ENCODE peak calls at places on chromosomes 12 and 14, in ten cellular contexts. One of them, this sample, is unnamed.

GRCh38 chr12:52372216-52373154 is 5.2 kb upstream of the KRT85 start:
- DNase-seq in HS-27A: peak
- DNase-seq in effector memory CD4-positive, alpha-beta T cell: no peak
- DNase-seq in AG20443: peak
- DNase-seq in GM04504: peak
- DNase-seq in stimulated activated CD8-positive, alpha-beta memory T cell treated with anti-CD3 and anti-CD28 coated beads, Interleukin-15, amount 100 ng/mL, for 24 hours: no peak
- DNase-seq in WTC11: peak
- DNase-seq in AG08396: peak
- DNase-seq in SW480: peak
- DNase-seq in IMR-90: peak
- DNase-seq in this sample: peak

GRCh38 chr12:47079894-47080724 is at the start of gene AMIGO2:
- DNase-seq in AG20443: peak
- DNase-seq in AG08396: peak
- DNase-seq in WTC11: peak
- DNase-seq in stimulated activated CD8-positive, alpha-beta memory T cell treated with anti-CD3 and anti-CD28 coated beads, Interleukin-15, amount 100 ng/mL, for 24 hours: peak
- DNase-seq in HS-27A: no peak
- DNase-seq in SW480: peak
- DNase-seq in GM04504: no peak
- DNase-seq in IMR-90: peak
- DNase-seq in effector memory CD4-positive, alpha-beta T cell: peak
- DNase-seq in this sample: no peak

GRCh38 chr12:78799679-78800078 is 64.9 kb upstream of the SYT1 start:
- DNase-seq in GM04504: no peak
- DNase-seq in AG08396: no peak
- DNase-seq in WTC11: no peak
- DNase-seq in IMR-90: no peak
- DNase-seq in HS-27A: no peak
- DNase-seq in AG20443: no peak
- DNase-seq in effector memory CD4-positive, alpha-beta T cell: no peak
- DNase-seq in SW480: no peak
- DNase-seq in stimulated activated CD8-positive, alpha-beta memory T cell treated with anti-CD3 and anti-CD28 coated beads, Interleukin-15, amount 100 ng/mL, for 24 hours: no peak
- DNase-seq in this sample: no peak

GRCh38 chr12:61272441-61272840 is 987.8 kb upstream of the USP15 start:
- DNase-seq in GM04504: no peak
- DNase-seq in AG20443: no peak
- DNase-seq in WTC11: no peak
- DNase-seq in effector memory CD4-positive, alpha-beta T cell: no peak
- DNase-seq in stimulated activated CD8-positive, alpha-beta memory T cell treated with anti-CD3 and anti-CD28 coated beads, Interleukin-15, amount 100 ng/mL, for 24 hours: no peak
- DNase-seq in HS-27A: no peak
- DNase-seq in AG08396: no peak
- DNase-seq in SW480: no peak
- DNase-seq in IMR-90: no peak
- DNase-seq in this sample: no peak

GRCh38 chr14:32940066-32940651 is 1.5 kb downstream of the NPAS3 start:
- DNase-seq in stimulated activated CD8-positive, alpha-beta memory T cell treated with anti-CD3 and anti-CD28 coated beads, Interleukin-15, amount 100 ng/mL, for 24 hours: no peak
- DNase-seq in AG20443: no peak
- DNase-seq in AG08396: no peak
- DNase-seq in effector memory CD4-positive, alpha-beta T cell: no peak
- DNase-seq in SW480: peak
- DNase-seq in GM04504: no peak
- DNase-seq in IMR-90: no peak
- DNase-seq in WTC11: no peak
- DNase-seq in HS-27A: no peak
- DNase-seq in this sample: no peak

GRCh38 chr14:73700325-73700724 is 13.9 kb downstream of the PNMA1 start:
- DNase-seq in AG08396: no peak
- DNase-seq in effector memory CD4-positive, alpha-beta T cell: no peak
- DNase-seq in AG20443: no peak
- DNase-seq in HS-27A: no peak
- DNase-seq in SW480: no peak
- DNase-seq in stimulated activated CD8-positive, alpha-beta memory T cell treated with anti-CD3 and anti-CD28 coated beads, Interleukin-15, amount 100 ng/mL, for 24 hours: no peak
- DNase-seq in GM04504: no peak
- DNase-seq in WTC11: no peak
- DNase-seq in IMR-90: no peak
- DNase-seq in this sample: no peak

GRCh38 chr12:26987634-26988424 is 26.4 kb downstream of the TM7SF3 start:
- DNase-seq in AG08396: no peak
- DNase-seq in IMR-90: peak
- DNase-seq in WTC11: no peak
- DNase-seq in stimulated activated CD8-positive, alpha-beta memory T cell treated with anti-CD3 and anti-CD28 coated beads, Interleukin-15, amount 100 ng/mL, for 24 hours: no peak
- DNase-seq in GM04504: peak
- DNase-seq in HS-27A: no peak
- DNase-seq in effector memory CD4-positive, alpha-beta T cell: no peak
- DNase-seq in SW480: no peak
- DNase-seq in AG20443: no peak
- DNase-seq in this sample: no peak

GRCh38 chr12:125683748-125684381 is 618.6 kb downstream of the AACS start:
- DNase-seq in HS-27A: no peak
- DNase-seq in WTC11: peak
- DNase-seq in stimulated activated CD8-positive, alpha-beta memory T cell treated with anti-CD3 and anti-CD28 coated beads, Interleukin-15, amount 100 ng/mL, for 24 hours: peak
- DNase-seq in AG20443: no peak
- DNase-seq in effector memory CD4-positive, alpha-beta T cell: no peak
- DNase-seq in SW480: no peak
- DNase-seq in AG08396: no peak
- DNase-seq in GM04504: no peak
- DNase-seq in IMR-90: no peak
- DNase-seq in this sample: no peak

GRCh38 chr12:27723212-27723611 is 12.6 kb downstream of the MRPS35 start:
- DNase-seq in AG20443: no peak
- DNase-seq in GM04504: no peak
- DNase-seq in SW480: no peak
- DNase-seq in effector memory CD4-positive, alpha-beta T cell: no peak
- DNase-seq in WTC11: no peak
- DNase-seq in HS-27A: no peak
- DNase-seq in AG08396: no peak
- DNase-seq in stimulated activated CD8-positive, alpha-beta memory T cell treated with anti-CD3 and anti-CD28 coated beads, Interleukin-15, amount 100 ng/mL, for 24 hours: no peak
- DNase-seq in IMR-90: no peak
- DNase-seq in this sample: no peak

GRCh38 chr12:52243774-52244614 is 11.0 kb downstream of the KRT7 start:
- DNase-seq in HS-27A: peak
- DNase-seq in WTC11: no peak
- DNase-seq in stimulated activated CD8-positive, alpha-beta memory T cell treated with anti-CD3 and anti-CD28 coated beads, Interleukin-15, amount 100 ng/mL, for 24 hours: peak
- DNase-seq in AG20443: peak
- DNase-seq in AG08396: peak
- DNase-seq in GM04504: peak
- DNase-seq in SW480: peak
- DNase-seq in IMR-90: peak
- DNase-seq in effector memory CD4-positive, alpha-beta T cell: peak
- DNase-seq in this sample: peak

GRCh38 chr14:103721334-103722120 is 5.9 kb downstream of the ZFYVE21 start:
- DNase-seq in HS-27A: no peak
- DNase-seq in SW480: peak
- DNase-seq in IMR-90: peak
- DNase-seq in AG08396: no peak
- DNase-seq in stimulated activated CD8-positive, alpha-beta memory T cell treated with anti-CD3 and anti-CD28 coated beads, Interleukin-15, amount 100 ng/mL, for 24 hours: no peak
- DNase-seq in AG20443: peak
- DNase-seq in GM04504: no peak
- DNase-seq in WTC11: no peak
- DNase-seq in effector memory CD4-positive, alpha-beta T cell: no peak
- DNase-seq in this sample: no peak

GRCh38 chr12:41334390-41334789 is 146.3 kb downstream of the PDZRN4 start:
- DNase-seq in GM04504: no peak
- DNase-seq in IMR-90: no peak
- DNase-seq in SW480: no peak
- DNase-seq in effector memory CD4-positive, alpha-beta T cell: no peak
- DNase-seq in HS-27A: no peak
- DNase-seq in stimulated activated CD8-positive, alpha-beta memory T cell treated with anti-CD3 and anti-CD28 coated beads, Interleukin-15, amount 100 ng/mL, for 24 hours: no peak
- DNase-seq in AG20443: no peak
- DNase-seq in AG08396: no peak
- DNase-seq in WTC11: no peak
- DNase-seq in this sample: no peak

GRCh38 chr12:96171905-96172304 is 22.3 kb upstream of the ELK3 start:
- DNase-seq in WTC11: no peak
- DNase-seq in AG08396: no peak
- DNase-seq in stimulated activated CD8-positive, alpha-beta memory T cell treated with anti-CD3 and anti-CD28 coated beads, Interleukin-15, amount 100 ng/mL, for 24 hours: no peak
- DNase-seq in SW480: no peak
- DNase-seq in GM04504: no peak
- DNase-seq in effector memory CD4-positive, alpha-beta T cell: no peak
- DNase-seq in IMR-90: no peak
- DNase-seq in AG20443: no peak
- DNase-seq in HS-27A: no peak
- DNase-seq in this sample: no peak

GRCh38 chr14:61471297-61471980 is 150.1 kb downstream of the PRKCH start:
- DNase-seq in SW480: no peak
- DNase-seq in HS-27A: no peak
- DNase-seq in AG20443: no peak
- DNase-seq in stimulated activated CD8-positive, alpha-beta memory T cell treated with anti-CD3 and anti-CD28 coated beads, Interleukin-15, amount 100 ng/mL, for 24 hours: no peak
- DNase-seq in effector memory CD4-positive, alpha-beta T cell: no peak
- DNase-seq in AG08396: no peak
- DNase-seq in IMR-90: no peak
- DNase-seq in GM04504: no peak
- DNase-seq in WTC11: no peak
- DNase-seq in this sample: no peak

GRCh38 chr12:107760207-107760816 is 625 bp downstream of the PRDM4 start:
- DNase-seq in SW480: peak
- DNase-seq in stimulated activated CD8-positive, alpha-beta memory T cell treated with anti-CD3 and anti-CD28 coated beads, Interleukin-15, amount 100 ng/mL, for 24 hours: peak
- DNase-seq in WTC11: peak
- DNase-seq in AG20443: peak
- DNase-seq in IMR-90: peak
- DNase-seq in effector memory CD4-positive, alpha-beta T cell: peak
- DNase-seq in HS-27A: no peak
- DNase-seq in GM04504: no peak
- DNase-seq in AG08396: peak
- DNase-seq in this sample: no peak

GRCh38 chr12:13200841-13201240 is 4.3 kb downstream of the EMP1 start:
- DNase-seq in GM04504: no peak
- DNase-seq in SW480: no peak
- DNase-seq in IMR-90: no peak
- DNase-seq in AG08396: no peak
- DNase-seq in HS-27A: no peak
- DNase-seq in effector memory CD4-positive, alpha-beta T cell: no peak
- DNase-seq in WTC11: no peak
- DNase-seq in AG20443: no peak
- DNase-seq in stimulated activated CD8-positive, alpha-beta memory T cell treated with anti-CD3 and anti-CD28 coated beads, Interleukin-15, amount 100 ng/mL, for 24 hours: no peak
- DNase-seq in this sample: no peak

GRCh38 chr12:98373982-98374381 is 141.4 kb upstream of the TMPO start:
- DNase-seq in GM04504: no peak
- DNase-seq in effector memory CD4-positive, alpha-beta T cell: no peak
- DNase-seq in SW480: no peak
- DNase-seq in AG20443: peak
- DNase-seq in HS-27A: no peak
- DNase-seq in IMR-90: no peak
- DNase-seq in stimulated activated CD8-positive, alpha-beta memory T cell treated with anti-CD3 and anti-CD28 coated beads, Interleukin-15, amount 100 ng/mL, for 24 hours: no peak
- DNase-seq in AG08396: no peak
- DNase-seq in WTC11: no peak
- DNase-seq in this sample: no peak

GRCh38 chr12:94575645-94576393 is 74.5 kb downstream of the TMCC3 start:
- DNase-seq in AG20443: no peak
- DNase-seq in SW480: no peak
- DNase-seq in AG08396: no peak
- DNase-seq in HS-27A: no peak
- DNase-seq in stimulated activated CD8-positive, alpha-beta memory T cell treated with anti-CD3 and anti-CD28 coated beads, Interleukin-15, amount 100 ng/mL, for 24 hours: no peak
- DNase-seq in WTC11: peak
- DNase-seq in effector memory CD4-positive, alpha-beta T cell: no peak
- DNase-seq in IMR-90: no peak
- DNase-seq in GM04504: no peak
- DNase-seq in this sample: no peak

GRCh38 chr14:53900499-53900898 is 56.1 kb downstream of the BMP4 start:
- DNase-seq in GM04504: no peak
- DNase-seq in HS-27A: no peak
- DNase-seq in SW480: no peak
- DNase-seq in stimulated activated CD8-positive, alpha-beta memory T cell treated with anti-CD3 and anti-CD28 coated beads, Interleukin-15, amount 100 ng/mL, for 24 hours: no peak
- DNase-seq in WTC11: no peak
- DNase-seq in AG20443: peak
- DNase-seq in AG08396: peak
- DNase-seq in effector memory CD4-positive, alpha-beta T cell: no peak
- DNase-seq in IMR-90: no peak
- DNase-seq in this sample: no peak

GRCh38 chr12:111436266-111436665 is 30.5 kb downstream of the SH2B3 start:
- DNase-seq in stimulated activated CD8-positive, alpha-beta memory T cell treated with anti-CD3 and anti-CD28 coated beads, Interleukin-15, amount 100 ng/mL, for 24 hours: no peak
- DNase-seq in IMR-90: no peak
- DNase-seq in effector memory CD4-positive, alpha-beta T cell: no peak
- DNase-seq in GM04504: no peak
- DNase-seq in AG20443: no peak
- DNase-seq in HS-27A: no peak
- DNase-seq in AG08396: no peak
- DNase-seq in WTC11: no peak
- DNase-seq in SW480: no peak
- DNase-seq in this sample: no peak

GRCh38 chr12:32450768-32451167 is 51.4 kb downstream of the FGD4 start:
- DNase-seq in WTC11: no peak
- DNase-seq in SW480: no peak
- DNase-seq in HS-27A: no peak
- DNase-seq in IMR-90: no peak
- DNase-seq in GM04504: no peak
- DNase-seq in effector memory CD4-positive, alpha-beta T cell: no peak
- DNase-seq in stimulated activated CD8-positive, alpha-beta memory T cell treated with anti-CD3 and anti-CD28 coated beads, Interleukin-15, amount 100 ng/mL, for 24 hours: no peak
- DNase-seq in AG20443: no peak
- DNase-seq in AG08396: no peak
- DNase-seq in this sample: no peak

GRCh38 chr12:47766496-47767196 is 6.4 kb upstream of the SLC48A1 start:
- DNase-seq in WTC11: no peak
- DNase-seq in SW480: no peak
- DNase-seq in effector memory CD4-positive, alpha-beta T cell: no peak
- DNase-seq in AG20443: no peak
- DNase-seq in HS-27A: no peak
- DNase-seq in stimulated activated CD8-positive, alpha-beta memory T cell treated with anti-CD3 and anti-CD28 coated beads, Interleukin-15, amount 100 ng/mL, for 24 hours: no peak
- DNase-seq in AG08396: no peak
- DNase-seq in GM04504: no peak
- DNase-seq in IMR-90: no peak
- DNase-seq in this sample: no peak

GRCh38 chr14:94946244-94946643 is 176.3 kb upstream of the GSC start:
- DNase-seq in effector memory CD4-positive, alpha-beta T cell: peak
- DNase-seq in GM04504: no peak
- DNase-seq in stimulated activated CD8-positive, alpha-beta memory T cell treated with anti-CD3 and anti-CD28 coated beads, Interleukin-15, amount 100 ng/mL, for 24 hours: no peak
- DNase-seq in AG08396: no peak
- DNase-seq in AG20443: no peak
- DNase-seq in SW480: no peak
- DNase-seq in HS-27A: no peak
- DNase-seq in IMR-90: no peak
- DNase-seq in WTC11: no peak
- DNase-seq in this sample: no peak

GRCh38 chr14:24171422-24172260 is at the start of gene REC8:
- DNase-seq in AG20443: peak
- DNase-seq in effector memory CD4-positive, alpha-beta T cell: peak
- DNase-seq in HS-27A: no peak
- DNase-seq in SW480: no peak
- DNase-seq in WTC11: peak
- DNase-seq in GM04504: no peak
- DNase-seq in stimulated activated CD8-positive, alpha-beta memory T cell treated with anti-CD3 and anti-CD28 coated beads, Interleukin-15, amount 100 ng/mL, for 24 hours: no peak
- DNase-seq in IMR-90: no peak
- DNase-seq in AG08396: no peak
- DNase-seq in this sample: no peak

GRCh38 chr14:42224053-42224888 is 617.6 kb downstream of the LRFN5 start:
- DNase-seq in AG08396: peak
- DNase-seq in GM04504: peak
- DNase-seq in WTC11: peak
- DNase-seq in SW480: peak
- DNase-seq in effector memory CD4-positive, alpha-beta T cell: no peak
- DNase-seq in AG20443: peak
- DNase-seq in HS-27A: no peak
- DNase-seq in stimulated activated CD8-positive, alpha-beta memory T cell treated with anti-CD3 and anti-CD28 coated beads, Interleukin-15, amount 100 ng/mL, for 24 hours: no peak
- DNase-seq in IMR-90: peak
- DNase-seq in this sample: peak

GRCh38 chr12:48002179-48002601 is 2.1 kb downstream of the COL2A1 start:
- DNase-seq in AG20443: no peak
- DNase-seq in WTC11: peak
- DNase-seq in HS-27A: no peak
- DNase-seq in IMR-90: no peak
- DNase-seq in GM04504: no peak
- DNase-seq in SW480: peak
- DNase-seq in stimulated activated CD8-positive, alpha-beta memory T cell treated with anti-CD3 and anti-CD28 coated beads, Interleukin-15, amount 100 ng/mL, for 24 hours: no peak
- DNase-seq in effector memory CD4-positive, alpha-beta T cell: no peak
- DNase-seq in AG08396: peak
- DNase-seq in this sample: no peak

GRCh38 chr12:3313655-3314305 is 177.2 kb upstream of the PRMT8 start:
- DNase-seq in WTC11: peak
- DNase-seq in IMR-90: peak
- DNase-seq in effector memory CD4-positive, alpha-beta T cell: no peak
- DNase-seq in AG08396: no peak
- DNase-seq in SW480: peak
- DNase-seq in HS-27A: peak
- DNase-seq in GM04504: no peak
- DNase-seq in stimulated activated CD8-positive, alpha-beta memory T cell treated with anti-CD3 and anti-CD28 coated beads, Interleukin-15, amount 100 ng/mL, for 24 hours: no peak
- DNase-seq in AG20443: peak
- DNase-seq in this sample: no peak

GRCh38 chr12:12734054-12734453 is 16.9 kb downstream of the CDKN1B start:
- DNase-seq in stimulated activated CD8-positive, alpha-beta memory T cell treated with anti-CD3 and anti-CD28 coated beads, Interleukin-15, amount 100 ng/mL, for 24 hours: no peak
- DNase-seq in AG20443: no peak
- DNase-seq in WTC11: no peak
- DNase-seq in IMR-90: peak
- DNase-seq in HS-27A: no peak
- DNase-seq in AG08396: no peak
- DNase-seq in effector memory CD4-positive, alpha-beta T cell: no peak
- DNase-seq in GM04504: peak
- DNase-seq in SW480: no peak
- DNase-seq in this sample: no peak

This sample was measured in amniotic stem cell.